ENCODE peak calls at places on chromosomes 16 and 17, in four cellular contexts. Q is H1, J is A549, G is WTC11. A is an unnamed sample.

GRCh38 chr16:49696414-49697101 is 159.4 kb downstream of the ZNF423 start:
- DNase-seq in Q (peak; percentile 78), J (no peak), G (peak; percentile 64), A (no peak)

GRCh38 chr17:63998050-63998720 is at the start of gene PRR29:
- DNase-seq in Q (peak; percentile 95), J (peak; percentile 95), G (peak; percentile 82), A (peak; percentile 31)

GRCh38 chr17:51827140-51827539 is 331.4 kb downstream of the CA10 start:
- DNase-seq in Q (no peak), J (no peak), G (no peak), A (no peak)

GRCh38 chr16:87190288-87191240 is 126.6 kb downstream of the C16orf95 start:
- DNase-seq in Q (no peak), J (no peak), G (no peak), A (no peak)

GRCh38 chr17:31477417-31478055 is 86.1 kb downstream of the RAB11FIP4 start:
- DNase-seq in Q (no peak), J (no peak), G (no peak), A (no peak)

GRCh38 chr16:11586375-11586855 is 304 bp downstream of the LITAF start:
- DNase-seq in Q (no peak), J (no peak), G (no peak), A (no peak)

GRCh38 chr17:70987867-70988340 is 818.6 kb downstream of the KCNJ2 start:
- DNase-seq in Q (no peak), J (no peak), G (no peak), A (no peak)

GRCh38 chr17:62653831-62654829 is 26.7 kb downstream of the MRC2 start:
- DNase-seq in Q (no peak), J (no peak), G (peak; percentile 16), A (peak; percentile 38)

GRCh38 chr17:74512624-74513084 is 18.6 kb downstream of the CD300LB start:
- DNase-seq in Q (no peak), J (no peak), G (no peak), A (no peak)

GRCh38 chr16:82043680-82044584 is 8.9 kb downstream of the HSD17B2 start:
- DNase-seq in Q (no peak), J (no peak), G (no peak), A (peak; percentile 75)

GRCh38 chr16:56199164-56199563 is 7.9 kb downstream of the GNAO1 start:
- DNase-seq in Q (no peak), J (no peak), G (no peak), A (no peak)

GRCh38 chr17:3667366-3668278 is 756 bp downstream of the TAX1BP3 start:
- DNase-seq in Q (peak; percentile 79), J (peak; percentile 89), G (peak; percentile 73), A (peak; percentile 91)

GRCh38 chr16:56643080-56643778 is 4.8 kb downstream of the MT1A start:
- DNase-seq in Q (peak; percentile 67), J (peak; percentile 80), G (peak; percentile 63), A (no peak)

GRCh38 chr16:14196539-14196938 is 125.4 kb downstream of the MRTFB start:
- DNase-seq in Q (no peak), J (no peak), G (no peak), A (no peak)

GRCh38 chr17:43021739-43022512 is at the start of gene VAT1:
- DNase-seq in Q (peak; percentile 89), J (peak; percentile 94), G (peak; percentile 86), A (peak; percentile 63)

GRCh38 chr17:80101160-80101945 is at the start of gene GAA:
- DNase-seq in Q (peak; percentile 96), J (peak; percentile 91), G (peak; percentile 82), A (peak; percentile 76)

GRCh38 chr16:25656639-25657038 is 35.1 kb upstream of the HS3ST4 start:
- DNase-seq in Q (no peak), J (no peak), G (no peak), A (no peak)

GRCh38 chr16:9102379-9102778 is 10.9 kb downstream of the HAPSTR1 start:
- DNase-seq in Q (no peak), J (no peak), G (no peak), A (peak; percentile 97)

GRCh38 chr17:7589204-7589868 is 558 bp downstream of the SOX15 start:
- DNase-seq in Q (peak; percentile 91), J (no peak), G (peak; percentile 91), A (peak; percentile 83)

GRCh38 chr17:44780161-44780560 is 21.4 kb downstream of the ADAM11 start:
- DNase-seq in Q (no peak), J (no peak), G (peak; percentile 7), A (no peak)

GRCh38 chr16:30715777-30716445 is 16.9 kb downstream of the SRCAP start:
- DNase-seq in Q (no peak), J (no peak), G (no peak), A (peak; percentile 36)

GRCh38 chr16:58360041-58360634 is 32.1 kb upstream of the GINS3 start:
- DNase-seq in Q (no peak), J (no peak), G (no peak), A (no peak)

GRCh38 chr17:32742686-32743538 is 134.0 kb downstream of the MYO1D start:
- DNase-seq in Q (no peak), J (no peak), G (no peak), A (no peak)

GRCh38 chr17:63740464-63741181 is 976 bp downstream of the STRADA start:
- DNase-seq in Q (no peak), J (no peak), G (no peak), A (peak; percentile 6)

GRCh38 chr16:83878838-83879237 is 20.1 kb upstream of the MLYCD start:
- DNase-seq in Q (no peak), J (peak; percentile 38), G (no peak), A (peak; percentile 60)

GRCh38 chr17:19867094-19867653 is 562 bp downstream of the ULK2 start:
- DNase-seq in Q (peak; percentile 75), J (peak; percentile 76), G (peak; percentile 75), A (peak; percentile 54)

GRCh38 chr16:65662236-65662635 is 540.4 kb upstream of the CDH11 start:
- DNase-seq in Q (no peak), J (no peak), G (no peak), A (no peak)

GRCh38 chr16:77991701-77992100 is 30.6 kb upstream of the CLEC3A start:
- DNase-seq in Q (no peak), J (no peak), G (no peak), A (no peak)

GRCh38 chr16:73697336-73697735 is 599.3 kb upstream of the PSMD7 start:
- DNase-seq in Q (no peak), J (no peak), G (no peak), A (no peak)

GRCh38 chr16:26988186-26988585 is 78.5 kb upstream of the C16orf82 start:
- DNase-seq in Q (no peak), J (no peak), G (no peak), A (no peak)

GRCh38 chr16:10598157-10598556 is 17.8 kb upstream of the EMP2 start:
- DNase-seq in Q (no peak), J (no peak), G (no peak), A (no peak)

GRCh38 chr17:17710728-17711541 is 29.7 kb downstream of the RAI1 start:
- DNase-seq in Q (peak; percentile 74), J (peak; percentile 99), G (peak; percentile 78), A (peak; percentile 93)

GRCh38 chr16:49786926-49787557 is 68.9 kb downstream of the ZNF423 start:
- DNase-seq in Q (no peak), J (no peak), G (no peak), A (no peak)

GRCh38 chr17:31391496-31391949 is at the start of gene RAB11FIP4:
- DNase-seq in Q (peak; percentile 52), J (no peak), G (peak; percentile 59), A (no peak)

GRCh38 chr16:10156111-10156510 is 26.1 kb downstream of the GRIN2A start:
- DNase-seq in Q (no peak), J (no peak), G (no peak), A (no peak)

GRCh38 chr17:7686221-7687071 is 844 bp downstream of the TP53 start:
- DNase-seq in Q (peak; percentile 83), J (peak; percentile 78), G (peak; percentile 75), A (peak; percentile 73)

GRCh38 chr17:63701477-63702222 is 1.7 kb upstream of the LIMD2 start:
- DNase-seq in Q (no peak), J (no peak), G (no peak), A (no peak)

GRCh38 chr16:87086156-87086555 is 231.0 kb downstream of the C16orf95 start:
- DNase-seq in Q (no peak), J (no peak), G (no peak), A (peak; percentile 67)

GRCh38 chr16:21184834-21185233 is 26.4 kb downstream of the LDAF1 start:
- DNase-seq in Q (no peak), J (no peak), G (no peak), A (no peak)

GRCh38 chr17:78019367-78019975 is 61.0 kb downstream of the TNRC6C start:
- DNase-seq in Q (no peak), J (no peak), G (no peak), A (peak; percentile 62)
- TF ChIP-seq USF2 in Q (no peak), J (no peak), G (no peak), A (no peak)

GRCh38 chr16:67936876-67937605 is 391 bp upstream of the PSMB10 start:
- DNase-seq in Q (no peak), J (peak; percentile 56), G (no peak), A (no peak)
- TF ChIP-seq USF2 in Q (no peak), J (no peak), G (no peak), A (no peak)

GRCh38 chr17:41777579-41778188 is 8.8 kb downstream of the JUP start:
- DNase-seq in Q (no peak), J (peak; percentile 93), G (no peak), A (peak; percentile 96)
- TF ChIP-seq USF2 in Q (no peak), J (no peak), G (no peak), A (no peak)

GRCh38 chr16:641326-642188 is at the start of gene MCRIP2:
- DNase-seq in Q (peak; percentile 92), J (peak; percentile 84), G (peak; percentile 90), A (peak; percentile 61)
- TF ChIP-seq USF2 in Q (no peak), J (no peak), G (no peak), A (no peak)

DNA sequence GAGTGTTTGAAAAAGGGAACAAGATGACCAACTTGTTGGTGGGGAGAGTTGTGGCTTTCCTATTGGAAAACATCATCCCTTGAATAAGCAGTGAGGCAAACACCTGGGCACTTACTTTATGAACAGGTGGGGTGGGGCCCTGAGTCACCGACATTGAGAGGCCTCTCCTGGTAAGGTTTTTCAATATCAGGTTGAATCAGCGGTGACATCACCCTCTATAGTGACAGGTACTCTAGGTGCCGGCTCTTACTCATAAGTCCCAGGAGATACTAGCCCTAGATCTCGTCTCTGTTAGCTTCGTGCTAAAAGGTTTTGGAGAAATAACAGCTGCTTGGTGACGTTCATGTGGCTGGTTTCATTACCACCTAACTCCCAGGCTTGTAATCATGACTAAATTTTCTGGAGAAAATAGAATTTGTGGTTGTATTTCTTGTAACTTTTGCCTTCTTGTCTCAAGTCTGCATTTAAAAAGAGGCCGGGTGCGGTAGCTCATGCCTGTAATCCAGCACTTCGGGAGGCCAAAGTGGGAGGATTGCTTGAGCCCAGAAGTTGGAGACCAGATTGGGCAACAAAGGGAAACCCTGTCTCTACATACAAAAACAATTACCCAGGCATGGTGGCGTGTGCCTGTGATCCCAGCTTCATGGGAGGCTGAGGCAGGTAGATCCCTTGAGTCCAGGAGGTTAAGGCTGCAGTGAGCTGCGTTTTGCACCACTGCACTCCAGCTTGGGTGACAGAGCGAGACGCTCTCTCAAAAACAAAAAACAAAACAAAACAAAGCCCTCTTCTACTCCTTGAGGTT is 19.4 kb downstream of the CDH1 start:
- DNase-seq in Q (no peak), J (no peak), G (no peak), A (no peak)
- TF ChIP-seq USF2 in Q (no peak), J (no peak), G (no peak), A (no peak)